ENCODE peak calls at places on chromosomes 11 and 22, in eight cellular contexts. R, G, O, M, Q, X, C and A are unnamed samples.

GRCh38 chr11:7572001-7572712 is 58.4 kb downstream of the PPFIBP2 start:
- DNase-seq in R (no peak), G (no peak), O (no peak), M (peak; percentile 90), Q (peak; percentile 34), X (no peak), C (no peak), A (peak; percentile 12)

GRCh38 chr11:30326114-30326783 is 3.3 kb downstream of the ARL14EP start:
- DNase-seq in R (no peak), G (no peak), O (no peak), M (no peak), Q (peak; percentile 66), X (no peak), C (no peak), A (no peak)

GRCh38 chr11:105132716-105133511 is 6.7 kb downstream of the CARD18 start:
- DNase-seq in R (no peak), G (peak; percentile 86), O (no peak), M (peak; percentile 6), Q (peak; percentile 89), X (no peak), C (no peak), A (no peak)

GRCh38 chr11:35418847-35419712 is at the start of gene SLC1A2:
- DNase-seq in R (no peak), G (no peak), O (no peak), M (no peak), Q (peak; percentile 19), X (peak; percentile 82), C (no peak), A (peak; percentile 11)

GRCh38 chr11:62073061-62073460 is 50.8 kb upstream of the INCENP start:
- DNase-seq in R (no peak), G (no peak), O (no peak), M (no peak), Q (no peak), X (no peak), C (no peak), A (no peak)

GRCh38 chr11:30451642-30452041 is 128.7 kb downstream of the ARL14EP start:
- DNase-seq in R (no peak), G (no peak), O (no peak), M (no peak), Q (no peak), X (no peak), C (no peak), A (no peak)

GRCh38 chr22:25402501-25403283 is 161.8 kb upstream of the GRK3 start:
- DNase-seq in R (no peak), G (peak; percentile 32), O (peak; percentile 58), M (peak; percentile 95), Q (peak; percentile 59), X (no peak), C (no peak), A (no peak)

GRCh38 chr11:32052218-32052617 is 38.7 kb upstream of the RCN1 start:
- DNase-seq in R (peak; percentile 78), G (peak; percentile 70), O (peak; percentile 32), M (peak; percentile 18), Q (peak; percentile 58), X (peak; percentile 71), C (peak; percentile 33), A (peak; percentile 54)

GRCh38 chr11:7548659-7549283 is 35.0 kb downstream of the PPFIBP2 start:
- DNase-seq in R (peak; percentile 69), G (no peak), O (no peak), M (peak; percentile 25), Q (no peak), X (peak; percentile 70), C (no peak), A (no peak)

GRCh38 chr11:130979386-130979972 is 63.2 kb upstream of the SNX19 start:
- DNase-seq in R (no peak), G (peak; percentile 64), O (no peak), M (no peak), Q (peak; percentile 61), X (peak; percentile 69), C (no peak), A (no peak)

GRCh38 chr11:116186592-116186991 is 586.2 kb downstream of the BUD13 start:
- DNase-seq in R (no peak), G (no peak), O (no peak), M (no peak), Q (no peak), X (no peak), C (no peak), A (no peak)

GRCh38 chr11:19437760-19438159 is 197.0 kb upstream of the E2F8 start:
- DNase-seq in R (no peak), G (peak; percentile 84), O (no peak), M (no peak), Q (peak; percentile 89), X (no peak), C (no peak), A (peak; percentile 94)

GRCh38 chr11:27722117-27722844 is 22.0 kb upstream of the BDNF start:
- DNase-seq in R (no peak), G (peak; percentile 28), O (no peak), M (no peak), Q (peak; percentile 68), X (peak; percentile 58), C (no peak), A (peak; percentile 18)

GRCh38 chr22:50465531-50465930 is 9.3 kb downstream of the SBF1 start:
- DNase-seq in R (no peak), G (no peak), O (no peak), M (no peak), Q (no peak), X (no peak), C (no peak), A (no peak)

GRCh38 chr11:65915821-65916251 is 3.0 kb downstream of the C11orf68 start:
- DNase-seq in R (peak; percentile 75), G (peak; percentile 95), O (peak; percentile 89), M (peak; percentile 74), Q (peak; percentile 99), X (no peak), C (peak; percentile 93), A (peak; percentile 96)

GRCh38 chr22:29683536-29683935 is 36.3 kb upstream of the CABP7 start:
- DNase-seq in R (no peak), G (no peak), O (no peak), M (no peak), Q (no peak), X (no peak), C (no peak), A (no peak)

GRCh38 chr11:257766-258493 is 20.3 kb upstream of the NLRP6 start:
- DNase-seq in R (no peak), G (no peak), O (no peak), M (peak; percentile 45), Q (no peak), X (no peak), C (no peak), A (no peak)
- TF ChIP-seq CTCF in R (no peak), G (no peak), O (no peak), M (peak; percentile 86), Q (peak; percentile 14), X (no peak), C (no peak), A (peak; percentile 37)

GRCh38 chr22:42966389-42966998 is 48.5 kb downstream of the PACSIN2 start:
- DNase-seq in R (no peak), G (no peak), O (no peak), M (no peak), Q (no peak), X (no peak), C (no peak), A (no peak)
- H3K4me1 ChIP-seq in R (no peaks in the 10 kb centered on the region), G (peaks cover 3% of the 10 kb centered on the region), O (peaks cover 10% of the 10 kb centered on the region), M (peaks cover 68% of the 10 kb centered on the region), Q (peaks cover 13% of the 10 kb centered on the region), X (peaks cover 16% of the 10 kb centered on the region), C (peaks cover 50% of the 10 kb centered on the region), A (peaks cover 71% of the 10 kb centered on the region)

GRCh38 chr22:20586403-20586745 is 79.0 kb downstream of the MED15 start:
- DNase-seq in R (no peak), G (no peak), O (no peak), M (no peak), Q (no peak), X (no peak), C (no peak), A (no peak)

GRCh38 chr22:20589614-20590476 is 82.4 kb downstream of the MED15 start:
- DNase-seq in R (no peak), G (no peak), O (no peak), M (no peak), Q (no peak), X (no peak), C (no peak), A (no peak)

GRCh38 chr22:20588843-20589581 is 81.6 kb downstream of the MED15 start:
- DNase-seq in R (no peak), G (no peak), O (no peak), M (no peak), Q (no peak), X (no peak), C (no peak), A (no peak)

GRCh38 chr22:20587206-20587958 is 80.0 kb downstream of the MED15 start:
- DNase-seq in R (no peak), G (no peak), O (no peak), M (no peak), Q (no peak), X (no peak), C (no peak), A (no peak)

DNA sequence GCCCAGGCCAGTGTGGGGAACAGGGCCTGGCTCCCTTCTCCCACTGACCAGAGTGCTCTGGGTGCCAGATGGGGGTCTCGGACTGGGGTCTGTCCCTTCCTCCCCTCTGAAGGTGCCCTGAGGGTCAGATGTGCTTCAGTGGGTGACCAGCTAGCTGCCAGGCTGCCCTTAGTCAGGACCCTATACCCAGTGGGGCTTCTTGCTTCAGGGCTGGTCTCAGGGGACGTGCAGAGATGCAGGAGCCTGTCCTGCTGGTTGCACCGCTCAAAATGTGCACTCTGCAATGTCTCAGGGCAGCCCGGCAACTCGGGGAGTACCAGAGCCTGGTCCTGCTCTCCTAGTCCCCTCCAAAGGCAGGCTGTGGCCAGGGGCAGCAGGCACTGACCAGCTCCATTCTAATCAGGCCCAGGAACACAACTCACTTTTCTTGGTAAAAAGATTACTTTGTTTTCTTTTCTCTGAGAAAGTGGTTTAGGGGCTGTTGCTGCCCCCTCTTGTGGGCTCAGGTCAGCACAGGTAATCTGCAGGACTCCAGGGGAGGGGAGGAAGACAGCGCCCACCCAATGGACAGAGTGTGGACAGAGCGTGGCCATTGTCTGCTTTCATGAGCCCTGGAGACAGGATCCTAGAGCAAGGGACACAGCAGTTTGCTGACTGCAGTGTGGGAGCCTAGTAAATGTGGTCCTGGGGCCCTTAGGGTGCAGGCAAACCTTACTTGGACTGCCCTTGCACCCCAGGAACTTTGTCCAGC is 80.9 kb downstream of the MED15 start:
- DNase-seq in R (no peak), G (no peak), O (no peak), M (no peak), Q (no peak), X (no peak), C (no peak), A (no peak)
- TF ChIP-seq CTCF in R (no peak), G (no peak), O (no peak), M (no peak), Q (no peak), X (peak; percentile 11), C (no peak), A (no peak)

DNA sequence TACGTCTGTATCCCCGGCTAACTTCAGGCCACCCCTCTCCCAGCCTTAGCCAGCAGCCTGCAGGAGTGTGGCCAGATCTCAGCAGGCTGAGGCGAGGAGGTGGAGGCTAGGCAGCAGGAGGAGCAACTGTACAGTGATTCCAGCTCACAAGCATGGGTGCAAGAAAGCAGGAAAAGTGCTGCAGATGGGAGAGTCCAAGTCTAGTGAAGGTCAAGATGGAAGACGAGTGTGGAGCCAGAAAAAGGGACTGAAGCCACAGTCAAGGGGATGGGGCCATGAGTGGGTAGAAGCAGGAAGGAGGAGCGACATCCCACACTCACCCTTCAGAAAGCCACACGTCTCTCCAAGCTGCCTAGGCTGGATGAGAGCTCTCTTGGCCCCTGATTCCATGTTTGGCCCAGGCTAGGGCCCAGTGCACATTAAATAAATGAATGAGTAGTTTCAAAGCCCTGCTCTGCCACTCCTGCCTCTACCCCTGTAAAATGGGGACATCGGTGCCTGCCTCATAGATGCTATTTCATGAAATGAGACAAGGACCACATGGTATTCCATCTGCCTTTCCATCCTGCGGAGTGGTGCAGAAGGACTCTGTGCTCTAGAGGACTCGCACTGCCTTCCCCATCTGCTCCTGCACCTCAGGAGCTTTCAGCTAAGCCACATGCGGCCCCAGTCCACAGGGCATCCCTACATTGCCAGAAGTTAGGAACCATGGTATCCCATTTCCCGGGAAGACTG is 2.9 kb downstream of the YDJC start:
- DNase-seq in R (no peak), G (no peak), O (no peak), M (no peak), Q (no peak), X (no peak), C (no peak), A (no peak)
- H3K4me1 ChIP-seq in R (peaks cover 10% of the 10 kb centered on the region), G (peaks cover 3% of the 10 kb centered on the region), O (peaks cover 6% of the 10 kb centered on the region), M (peaks cover 21% of the 10 kb centered on the region), Q (peaks cover 7% of the 10 kb centered on the region), X (no peaks in the 10 kb centered on the region), C (peaks cover 47% of the 10 kb centered on the region), A (peaks cover 7% of the 10 kb centered on the region)